ENCODE peak calls at places on chromosomes 3 and 15, in ten cellular contexts. G, A, Q, T, H, I, N, F, V and X are unnamed samples.

GRCh38 chr3:46080124-46080991 is 53.1 kb upstream of the XCR1 start:
- DNase-seq in N (no peak), V (no peak), Q (no peak), G (no peak), I (no peak), H (no peak), F (no peak), T (peak), A (no peak), X (no peak)

GRCh38 chr15:69468241-69469121 is 15.9 kb downstream of the RPLP1 start:
- DNase-seq in V (peak), H (no peak), Q (peak), N (no peak), F (no peak), I (no peak), A (peak), T (peak), G (peak), X (peak)

GRCh38 chr3:8442993-8443670 is 58.5 kb upstream of the LMCD1 start:
- DNase-seq in N (no peak), V (peak), A (no peak), H (no peak), F (no peak), G (peak), Q (no peak), T (no peak), I (no peak), X (no peak)

GRCh38 chr3:58434990-58435389 is 1.4 kb upstream of the PDHB start:
- DNase-seq in Q (no peak), N (no peak), F (no peak), T (peak), I (no peak), A (no peak), V (peak), G (peak), H (peak), X (no peak)

GRCh38 chr3:29466442-29466841 is 185.6 kb downstream of the RBMS3 start:
- DNase-seq in N (no peak), V (no peak), I (no peak), Q (no peak), G (no peak), T (no peak), F (no peak), A (no peak), H (no peak), X (no peak)

GRCh38 chr3:46479696-46480095 is 15.0 kb upstream of the LTF start:
- DNase-seq in F (no peak), V (no peak), N (no peak), G (no peak), T (no peak), I (no peak), Q (no peak), H (no peak), A (no peak), X (no peak)

GRCh38 chr3:120151796-120152195 is 57.5 kb upstream of the GSK3B start:
- DNase-seq in Q (no peak), H (no peak), I (no peak), G (no peak), V (no peak), N (no peak), F (no peak), T (no peak), A (no peak), X (no peak)

GRCh38 chr15:52228928-52229327 is 37.7 kb upstream of the GNB5 start:
- DNase-seq in H (peak), A (no peak), I (no peak), V (peak), G (no peak), T (peak), F (no peak), N (peak), Q (no peak), X (no peak)

GRCh38 chr3:71132995-71133730 is 450.4 kb downstream of the FOXP1 start:
- DNase-seq in G (no peak), A (no peak), F (no peak), T (no peak), V (no peak), H (no peak), I (no peak), N (no peak), Q (no peak), X (no peak)

GRCh38 chr15:44536298-44536961 is 517 bp upstream of the EIF3J start:
- DNase-seq in H (peak), G (no peak), F (peak), N (peak), V (peak), Q (no peak), I (peak), T (peak), A (no peak), X (peak)

GRCh38 chr15:23529891-23530290 is 35.6 kb upstream of the MKRN3 start:
- DNase-seq in A (no peak), I (peak), Q (no peak), N (no peak), G (no peak), T (no peak), H (no peak), F (no peak), V (no peak), X (no peak)

GRCh38 chr15:80567721-80568157 is 127.4 kb upstream of the ABHD17C start:
- DNase-seq in V (peak), F (peak), G (peak), Q (no peak), A (no peak), I (peak), H (peak), T (peak), N (peak), X (peak)

GRCh38 chr15:38991126-38991525 is 426.5 kb upstream of the RASGRP1 start:
- DNase-seq in I (no peak), T (peak), A (no peak), F (peak), Q (no peak), G (peak), N (peak), V (peak), H (no peak), X (no peak)

GRCh38 chr3:116155830-116156229 is 289.5 kb downstream of the LSAMP start:
- DNase-seq in A (no peak), G (no peak), N (no peak), V (no peak), I (peak), Q (no peak), T (no peak), F (peak), H (no peak), X (no peak)